ENCODE peak calls at places on chromosomes 4 and X, in ten cellular contexts. S, C, L, Q, E, O, B, Y, U and F are unnamed samples.

GRCh38 chr4:6118201-6118600 is 82.1 kb downstream of the JAKMIP1 start:
- DNase-seq in L (no peak), B (no peak), E (no peak), Q (no peak), Y (no peak), C (no peak), O (no peak), S (no peak), U (no peak), F (no peak)

GRCh38 chr4:2298548-2298991 is 36.7 kb upstream of the MXD4 start:
- DNase-seq in C (peak), U (no peak), B (no peak), O (no peak), E (no peak), Y (no peak), Q (no peak), S (no peak), L (no peak), F (no peak)

GRCh38 chrX:16528620-16529019 is 121.3 kb upstream of the S100G start:
- DNase-seq in E (no peak), S (no peak), Q (no peak), Y (peak), B (no peak), O (no peak), U (no peak), L (no peak), C (no peak), F (no peak)

GRCh38 chr4:20844311-20844710 is 144.1 kb downstream of the PACRGL start:
- DNase-seq in L (peak), O (no peak), E (no peak), S (no peak), U (no peak), C (no peak), Y (no peak), Q (no peak), B (no peak), F (no peak)

GRCh38 chr4:139670765-139671164 is 5.1 kb downstream of the MGST2 start:
- DNase-seq in O (no peak), E (no peak), U (no peak), C (no peak), S (no peak), L (no peak), Q (no peak), B (no peak), Y (no peak), F (no peak)

GRCh38 chr4:40121515-40121914 is 64.9 kb downstream of the N4BP2 start:
- DNase-seq in S (peak), U (peak), E (peak), Q (peak), B (peak), C (peak), Y (no peak), O (peak), L (no peak), F (no peak)

GRCh38 chrX:53262918-53263394 is 18.4 kb downstream of the IQSEC2 start:
- DNase-seq in U (peak), C (peak), B (peak), L (no peak), S (peak), Y (no peak), O (peak), E (peak), Q (peak), F (no peak)

GRCh38 chr4:159248383-159249178 is 145.7 kb downstream of the RAPGEF2 start:
- DNase-seq in E (no peak), Y (no peak), B (no peak), C (peak), Q (no peak), U (no peak), S (peak), O (peak), L (no peak), F (peak)

GRCh38 chr4:125187221-125187620 is 127.5 kb upstream of the FAT4 start:
- DNase-seq in O (peak), B (no peak), Y (no peak), C (peak), S (peak), U (peak), L (no peak), E (no peak), Q (peak), F (no peak)

GRCh38 chr4:83152771-83153170 is 38.2 kb upstream of the PLAC8 start:
- DNase-seq in Q (no peak), C (peak), O (no peak), B (no peak), S (no peak), U (no peak), L (no peak), E (no peak), Y (no peak), F (no peak)

GRCh38 chrX:54045563-54046228 is 1.4 kb upstream of the PHF8 start:
- DNase-seq in Y (no peak), S (no peak), U (no peak), L (peak), Q (no peak), O (no peak), B (no peak), C (no peak), E (no peak), F (no peak)

GRCh38 chrX:2875798-2876399 is 47.2 kb downstream of the GYG2 start:
- DNase-seq in L (peak), S (peak), C (peak), O (no peak), U (peak), B (no peak), Y (no peak), E (no peak), Q (no peak), F (peak)

DNA sequence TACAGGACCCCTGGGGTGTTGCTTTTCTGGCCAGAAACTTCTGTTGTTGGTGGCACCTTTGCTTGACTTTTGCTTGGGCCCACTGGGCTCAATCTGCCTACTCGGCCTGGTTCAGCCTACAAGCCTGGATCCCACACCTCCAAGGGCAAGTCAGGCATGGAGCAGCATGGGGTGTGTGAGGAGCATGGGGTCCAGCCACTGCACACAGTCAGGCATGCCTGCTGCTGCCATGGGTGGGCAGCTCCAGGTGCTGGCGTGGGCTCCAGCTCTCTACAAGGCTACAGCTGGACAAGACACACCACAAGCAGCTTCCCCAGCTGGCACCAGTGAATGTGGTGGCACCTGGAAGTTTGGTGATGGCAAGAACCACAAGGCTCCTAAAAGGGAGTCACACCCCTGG is 1683.1 kb upstream of the ADGRL3 start:
- DNase-seq in B (no peak), C (no peak), S (no peak), L (no peak), E (no peak), U (no peak), O (no peak), Y (no peak), Q (no peak), F (no peak)
- H2AFZ ChIP-seq in B (no peak), C (no peak), S (no peak), L (no peak), E (no peak), U (no peak), O (no peak), Y (no peak), Q (no peak), F (no peak)

GRCh38 chr4:3766791-3767561 is 791 bp downstream of the ADRA2C start:
- DNase-seq in U (no peak), E (no peak), B (no peak), Y (no peak), Q (peak), S (no peak), L (peak), O (no peak), C (no peak), F (peak)
- TF ChIP-seq EZH2 in U (no peak), E (no peak), B (no peak), Y (no peak), Q (peak), S (peak), L (peak), O (peak), C (no peak), F (peak)

DNA sequence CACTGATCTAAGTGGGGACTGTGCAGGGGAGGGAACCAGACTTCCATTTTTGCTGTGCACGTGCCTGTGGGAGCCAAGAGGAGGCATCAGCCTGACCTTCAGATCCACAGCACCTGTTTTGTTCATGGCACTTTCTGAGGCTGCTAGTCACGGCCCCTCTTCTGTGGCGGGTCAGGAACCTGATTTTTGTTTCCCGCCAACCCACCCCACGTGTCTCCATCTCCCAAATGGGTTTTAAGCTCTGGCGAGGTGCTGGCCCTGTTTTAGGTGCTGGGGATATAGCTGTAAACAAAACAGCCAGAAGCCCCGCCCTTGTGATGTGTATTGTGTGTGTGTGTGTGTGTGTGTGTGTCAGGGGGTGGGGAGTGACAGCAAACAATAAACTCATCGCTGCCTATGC is 60.4 kb upstream of the GRPEL1 start:
- DNase-seq in O (no peak), B (no peak), S (no peak), Y (no peak), Q (no peak), E (no peak), U (no peak), C (no peak), L (no peak), F (no peak)
- H2AFZ ChIP-seq in O (no peak), B (no peak), S (no peak), Y (no peak), Q (no peak), E (no peak), U (no peak), C (no peak), L (no peak), F (no peak)

GRCh38 chrX:34377645-34378044 is 245.5 kb upstream of the FAM47A start:
- DNase-seq in U (no peak), Y (no peak), S (no peak), E (no peak), C (no peak), O (no peak), L (no peak), Q (no peak), B (no peak), F (no peak)
- TF ChIP-seq EZH2 in U (no peak), Y (no peak), S (no peak), E (no peak), C (no peak), O (no peak), L (no peak), Q (no peak), B (no peak), F (no peak)

GRCh38 chr4:157079441-157079840 is 3.5 kb downstream of the GLRB start:
- DNase-seq in Q (no peak), U (no peak), B (no peak), L (no peak), O (no peak), E (no peak), Y (no peak), S (no peak), C (no peak), F (no peak)

GRCh38 chr4:157075401-157075800 is 549 bp upstream of the GLRB start:
- DNase-seq in O (no peak), E (no peak), B (no peak), S (no peak), U (no peak), C (no peak), Q (peak), Y (no peak), L (no peak), F (no peak)

GRCh38 chr4:157072002-157072401 is 3.9 kb upstream of the GLRB start:
- DNase-seq in Q (peak), E (no peak), O (peak), U (peak), L (no peak), B (no peak), S (peak), Y (no peak), C (peak), F (no peak)

GRCh38 chr4:157076578-157076947 is 613 bp downstream of the GLRB start:
- DNase-seq in Y (no peak), L (peak), Q (no peak), S (no peak), O (no peak), E (no peak), C (no peak), B (no peak), U (peak), F (peak)

DNA sequence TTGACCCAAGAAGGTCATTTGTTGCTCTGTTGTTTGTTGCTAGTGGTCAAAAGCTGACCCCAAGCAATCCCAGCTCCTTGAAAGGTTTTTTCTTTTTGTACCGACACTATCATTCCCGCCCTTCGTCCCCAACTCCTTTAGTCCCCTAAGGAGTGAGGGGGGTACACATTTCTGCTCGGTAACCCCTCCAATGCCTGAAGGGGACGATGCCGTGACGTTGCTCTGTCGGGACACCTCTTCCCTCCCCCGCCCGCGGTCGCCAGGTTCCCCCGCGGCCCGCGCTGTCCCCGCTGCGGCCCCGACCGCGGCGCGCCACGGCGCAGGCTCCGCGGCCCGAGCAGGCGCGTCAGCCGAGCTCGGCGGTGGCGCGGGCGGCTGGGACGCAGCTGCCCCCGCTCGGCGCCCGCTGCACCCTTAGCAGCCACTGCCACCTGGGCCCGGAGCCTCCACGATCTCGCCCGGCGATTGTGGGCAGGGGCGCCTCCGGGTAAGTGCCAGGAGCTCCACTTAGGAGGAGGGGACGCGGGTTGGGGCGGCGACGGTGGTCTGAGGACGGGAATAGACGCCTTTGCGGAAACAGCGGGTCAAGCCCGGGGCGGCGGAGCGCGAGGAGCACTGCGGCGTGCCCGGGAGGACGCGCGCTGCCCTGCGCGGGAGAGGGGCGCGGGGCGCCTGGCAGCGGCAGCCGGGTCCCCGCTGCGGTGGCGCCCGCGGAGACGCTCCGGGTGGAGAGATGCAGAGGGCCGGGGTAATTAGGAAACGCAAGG is at the start of gene GLRB:
- DNase-seq in S (peak), Q (peak), Y (no peak), C (peak), O (no peak), L (peak), U (peak), B (no peak), E (no peak), F (peak)
- H2AFZ ChIP-seq in S (peak), Q (peak), Y (no peak), C (peak), O (peak), L (peak), U (peak), B (no peak), E (no peak), F (peak)

GRCh38 chrX:39605866-39606265 is 491.9 kb downstream of the BCOR start:
- DNase-seq in B (no peak), S (no peak), U (no peak), E (no peak), C (no peak), Q (no peak), L (no peak), Y (no peak), O (no peak), F (no peak)
- TF ChIP-seq EZH2 in B (no peak), S (no peak), U (no peak), E (no peak), C (no peak), Q (no peak), L (no peak), Y (no peak), O (no peak), F (no peak)

GRCh38 chrX:20665441-20665840 is 398.7 kb upstream of the RPS6KA3 start:
- DNase-seq in U (no peak), L (no peak), S (no peak), E (no peak), C (peak), B (no peak), Q (no peak), Y (no peak), O (no peak), F (no peak)

GRCh38 chrX:20664774-20665173 is 398.1 kb upstream of the RPS6KA3 start:
- DNase-seq in Q (no peak), O (no peak), C (no peak), L (peak), S (no peak), U (no peak), B (no peak), Y (no peak), E (no peak), F (no peak)

GRCh38 chrX:20663287-20663686 is 396.6 kb upstream of the RPS6KA3 start:
- DNase-seq in S (no peak), E (no peak), L (no peak), Y (no peak), U (no peak), B (no peak), Q (no peak), O (no peak), C (no peak), F (no peak)

GRCh38 chrX:20668550-20668949 is 401.8 kb upstream of the RPS6KA3 start:
- DNase-seq in E (no peak), O (no peak), U (no peak), Y (no peak), S (no peak), B (no peak), Q (no peak), L (no peak), C (no peak), F (no peak)

GRCh38 chrX:20666316-20666715 is 399.6 kb upstream of the RPS6KA3 start:
- DNase-seq in B (no peak), C (no peak), U (no peak), Y (no peak), E (no peak), O (no peak), S (no peak), Q (no peak), L (no peak), F (no peak)
- H2AFZ ChIP-seq in B (no peak), C (no peak), U (no peak), Y (no peak), E (no peak), O (no peak), S (no peak), Q (no peak), L (peak), F (no peak)

GRCh38 chr4:41744572-41745291 is 3.8 kb downstream of the PHOX2B start:
- DNase-seq in B (no peak), L (peak), O (no peak), S (no peak), C (no peak), Y (no peak), Q (no peak), E (no peak), U (no peak), F (no peak)
- TF ChIP-seq EZH2 in B (no peak), L (peak), O (no peak), S (peak), C (no peak), Y (no peak), Q (peak), E (no peak), U (no peak), F (peak)

GRCh38 chr4:29307755-29308154 is 1412.4 kb upstream of the PCDH7 start:
- DNase-seq in Q (no peak), S (no peak), Y (no peak), E (no peak), O (no peak), B (no peak), L (no peak), C (no peak), U (no peak), F (no peak)

GRCh38 chr4:29311231-29311630 is 1408.9 kb upstream of the PCDH7 start:
- DNase-seq in U (no peak), C (no peak), O (peak), Q (no peak), E (no peak), S (peak), Y (no peak), B (no peak), L (no peak), F (no peak)

GRCh38 chr4:29307256-29307655 is 1412.9 kb upstream of the PCDH7 start:
- DNase-seq in Y (no peak), U (no peak), C (no peak), S (no peak), Q (no peak), B (no peak), O (no peak), L (no peak), E (no peak), F (no peak)

GRCh38 chr4:29310252-29310651 is 1409.9 kb upstream of the PCDH7 start:
- DNase-seq in U (no peak), B (no peak), Q (no peak), S (no peak), E (no peak), Y (no peak), C (no peak), L (no peak), O (no peak), F (no peak)

GRCh38 chr4:29309050-29309449 is 1411.1 kb upstream of the PCDH7 start:
- DNase-seq in Q (peak), U (peak), B (no peak), E (no peak), L (no peak), C (peak), O (peak), S (peak), Y (no peak), F (no peak)
- H2AFZ ChIP-seq in Q (no peak), U (no peak), B (no peak), E (no peak), L (no peak), C (no peak), O (no peak), S (no peak), Y (no peak), F (no peak)